ENCODE peak calls at places on chromosomes 12 and 14, in seven cellular contexts. W is GM23248, A is hepatocyte, L is neural progenitor cell, F is OCI-LY7, O is GM23338, Q is SK-N-SH. C is an unnamed sample.

GRCh38 chr12:54562720-54563356 is 13.4 kb downstream of the PDE1B start:
- DNase-seq in F (no peak), A (no peak), W (no peak), L (no peak), O (no peak), Q (no peak), C (no peak)

GRCh38 chr12:110109037-110109836 is 14.9 kb upstream of the IFT81 start:
- DNase-seq in O (peak), F (no peak), L (peak), Q (peak), A (peak), W (peak), C (peak)

GRCh38 chr12:72790273-72790672 is 518.1 kb downstream of the TRHDE start:
- DNase-seq in Q (no peak), A (no peak), L (no peak), F (no peak), O (no peak), W (peak), C (peak)

GRCh38 chr14:56632192-56632591 is 52.6 kb downstream of the TMEM260 start:
- DNase-seq in O (no peak), Q (no peak), F (no peak), L (no peak), A (no peak), W (no peak), C (no peak)

GRCh38 chr12:42283739-42284138 is 42.2 kb downstream of the ZCRB1 start:
- DNase-seq in L (no peak), W (no peak), O (no peak), F (no peak), Q (no peak), A (no peak), C (no peak)

GRCh38 chr14:101125719-101126375 is 222.3 kb upstream of the RTL1 start:
- DNase-seq in L (no peak), W (no peak), F (no peak), Q (no peak), A (no peak), O (no peak), C (no peak)

GRCh38 chr14:104932676-104933631 is 8.3 kb downstream of the PLD4 start:
- DNase-seq in W (peak), F (peak), L (peak), Q (peak), A (peak), O (peak), C (peak)

GRCh38 chr14:89773644-89774316 is 180.8 kb downstream of the EFCAB11 start:
- DNase-seq in L (peak), F (peak), A (peak), W (no peak), O (peak), Q (no peak), C (peak)

GRCh38 chr12:62530596-62530995 is 64.0 kb downstream of the MON2 start:
- DNase-seq in W (peak), O (no peak), L (no peak), Q (no peak), A (no peak), F (no peak), C (peak)

GRCh38 chr14:102226356-102227125 is 78.4 kb downstream of the MOK start:
- DNase-seq in Q (peak), A (no peak), L (no peak), F (no peak), O (no peak), W (no peak), C (no peak)

GRCh38 chr12:7219599-7220243 is 30.2 kb downstream of the PEX5 start:
- DNase-seq in A (peak), O (peak), W (peak), Q (peak), F (peak), L (peak), C (peak)

GRCh38 chr14:36091096-36091495 is 85.4 kb downstream of the PTCSC3 start:
- DNase-seq in A (peak), O (no peak), W (peak), F (no peak), L (no peak), Q (no peak), C (peak)

DNA sequence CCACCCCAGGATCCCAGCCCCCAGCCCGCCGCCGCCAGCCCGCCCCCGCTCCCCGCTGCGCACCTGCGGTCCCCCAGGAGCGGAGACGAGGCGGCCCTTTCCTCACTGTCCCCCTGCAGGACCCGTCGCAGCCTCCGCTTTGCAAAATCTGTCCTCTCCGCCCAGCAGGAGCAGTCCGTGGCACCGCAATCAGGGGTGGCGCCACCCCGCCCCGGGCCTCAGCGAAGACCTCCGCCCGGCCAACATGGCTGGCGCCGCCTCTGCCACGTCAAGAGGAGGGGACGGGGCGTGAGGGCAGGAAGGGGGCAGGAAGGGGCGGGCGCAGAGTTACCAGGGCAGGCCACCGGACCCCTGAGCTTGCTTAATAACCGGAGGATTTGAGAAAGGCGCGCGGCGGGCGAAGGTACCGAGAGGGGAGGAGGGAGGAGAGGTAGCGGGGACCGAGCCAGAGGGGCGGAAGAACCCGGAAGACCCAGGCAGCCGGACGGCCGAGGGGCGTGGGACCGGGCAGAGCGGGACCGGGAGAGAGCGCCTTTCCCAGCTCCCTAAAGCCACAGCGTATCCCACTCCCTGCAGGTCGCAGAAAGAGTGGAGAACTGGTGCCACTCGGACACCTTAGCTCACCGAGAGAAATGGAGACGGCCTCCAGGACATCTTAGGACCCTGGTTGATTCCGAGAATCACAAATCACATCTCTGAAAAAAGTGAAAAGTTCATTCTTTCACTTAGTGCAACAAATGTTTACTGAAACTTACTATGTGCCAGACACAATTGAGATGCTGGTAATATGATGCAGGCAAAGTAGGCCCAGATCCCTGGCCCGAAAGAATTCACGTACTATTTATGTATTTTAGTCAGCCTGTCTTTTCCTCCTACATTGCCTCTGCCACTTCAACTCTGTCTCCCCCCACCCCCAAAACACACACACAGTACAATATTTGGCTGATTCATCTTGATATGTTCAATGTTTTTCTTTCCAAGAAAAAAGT is at the start of gene SEC23A:
- DNase-seq in W (peak), L (peak), A (peak), F (peak), Q (peak), O (peak), C (peak)
- TF ChIP-seq EZH2phosphoT487 in W (no peak), L (no peak), A (no peak), F (no peak), Q (no peak), O (no peak), C (no peak)

GRCh38 chr14:30005114-30005698 is 77.6 kb upstream of the PRKD1 start:
- DNase-seq in Q (peak), W (peak), L (peak), O (peak), A (peak), F (no peak), C (peak)
- TF ChIP-seq EZH2phosphoT487 in Q (no peak), W (no peak), L (no peak), O (no peak), A (no peak), F (no peak), C (no peak)

GRCh38 chr14:103416916-103417315 is 31.7 kb downstream of the MARK3 start:
- DNase-seq in W (no peak), Q (no peak), A (no peak), O (peak), L (peak), F (no peak), C (no peak)
- TF ChIP-seq EZH2phosphoT487 in W (no peak), Q (no peak), A (no peak), O (no peak), L (no peak), F (no peak), C (no peak)

GRCh38 chr12:64402181-64402580 is 2.0 kb upstream of the XPOT start:
- DNase-seq in W (no peak), O (no peak), Q (no peak), A (no peak), L (no peak), F (no peak), C (no peak)

GRCh38 chr12:64395739-64396138 is 5.2 kb upstream of the C12orf56 start:
- DNase-seq in L (no peak), Q (no peak), F (no peak), A (no peak), O (no peak), W (no peak), C (peak)

GRCh38 chr12:64404470-64405446 is 566 bp downstream of the XPOT start:
- DNase-seq in L (no peak), O (peak), A (peak), Q (peak), W (peak), F (peak), C (peak)

GRCh38 chr12:64403708-64404469 is at the start of gene XPOT:
- DNase-seq in F (peak), Q (peak), O (peak), W (peak), L (peak), A (peak), C (peak)

GRCh38 chr12:64400041-64400440 is 4.2 kb upstream of the XPOT start:
- DNase-seq in F (no peak), Q (no peak), L (peak), W (peak), O (peak), A (no peak), C (no peak)
- TF ChIP-seq EZH2phosphoT487 in F (no peak), Q (no peak), L (no peak), W (no peak), O (no peak), A (no peak), C (no peak)

GRCh38 chr14:32512813-32513212 is 183.7 kb downstream of the AKAP6 start:
- DNase-seq in A (no peak), O (no peak), W (peak), F (no peak), L (no peak), Q (no peak), C (no peak)
- TF ChIP-seq EZH2phosphoT487 in A (no peak), O (no peak), W (no peak), F (no peak), L (no peak), Q (no peak), C (no peak)

C was measured in PC-3.